ENCODE peak calls at places on chromosomes 7 and 10, in five cellular contexts. V is left ventricle myocardium inferior, A is lung, E is adipocyte, G is MM.1S. H is an unnamed sample. For H3K36me3, the result is how much of the 10 kb centered on the place peaks cover.

GRCh38 chr10:86027346-86027745 is 339.2 kb downstream of the GRID1 start:
- DNase-seq in V (no peak), A (no peak), E (no peak), G (no peak), H (no peak)

GRCh38 chr10:27256790-27257189 is 16.2 kb upstream of the ACBD5 start:
- DNase-seq in V (no peak), A (no peak), E (no peak), G (no peak), H (peak)

GRCh38 chr10:52020702-52021101 is 293.4 kb upstream of the DKK1 start:
- DNase-seq in V (no peak), A (no peak), E (no peak), G (no peak), H (no peak)

GRCh38 chr10:117322258-117322657 is 53.0 kb downstream of the PDZD8 start:
- DNase-seq in V (no peak), A (no peak), E (no peak), G (no peak), H (no peak)

GRCh38 chr10:88241501-88241900 is 341.6 kb downstream of the RNLS start:
- DNase-seq in V (no peak), A (no peak), E (no peak), G (no peak), H (no peak)

GRCh38 chr10:89224697-89225443 is 17.8 kb upstream of the CH25H start:
- DNase-seq in V (peak), A (no peak), E (no peak), G (no peak), H (no peak)

GRCh38 chr10:22630229-22631174 is 83.9 kb downstream of the PIP4K2A start:
- DNase-seq in V (no peak), A (no peak), E (peak), G (peak), H (no peak)

GRCh38 chr7:155676052-155676451 is 31.6 kb downstream of the RBM33 start:
- DNase-seq in V (no peak), A (no peak), E (no peak), G (no peak), H (no peak)

GRCh38 chr10:3948843-3949242 is 163.8 kb upstream of the KLF6 start:
- DNase-seq in V (no peak), A (no peak), E (no peak), G (no peak), H (no peak)

GRCh38 chr10:71423268-71423667 is 26.5 kb downstream of the CDH23 start:
- DNase-seq in V (no peak), A (no peak), E (no peak), G (no peak), H (no peak)

GRCh38 chr10:4812952-4813351 is 13.1 kb upstream of the AKR1E2 start:
- DNase-seq in V (no peak), A (no peak), E (peak), G (no peak), H (no peak)

GRCh38 chr7:136067277-136067676 is 90.1 kb upstream of the MTPN start:
- DNase-seq in V (no peak), A (no peak), E (no peak), G (no peak), H (no peak)

GRCh38 chr10:60234531-60234930 is 155.1 kb downstream of the ANK3 start:
- DNase-seq in V (no peak), A (no peak), E (no peak), G (no peak), H (no peak)

GRCh38 chr10:43137701-43137970 is 609 bp upstream of the CSGALNACT2 start:
- DNase-seq in V (peak), A (peak), E (peak), G (peak), H (peak)

GRCh38 chr10:116398224-116398623 is 29.4 kb upstream of the PNLIPRP3 start:
- DNase-seq in V (no peak), A (no peak), E (no peak), G (no peak), H (peak)

GRCh38 chr10:4639960-4640359 is 186.0 kb upstream of the AKR1E2 start:
- DNase-seq in V (no peak), A (no peak), E (no peak), G (no peak), H (no peak)

GRCh38 chr10:76916536-76916935 is 721.1 kb downstream of the KCNMA1 start:
- DNase-seq in V (no peak), A (no peak), E (no peak), G (no peak), H (no peak)

GRCh38 chr10:69506487-69506833 is 55.2 kb downstream of the TSPAN15 start:
- DNase-seq in V (no peak), A (no peak), E (no peak), G (no peak), H (peak)

DNA sequence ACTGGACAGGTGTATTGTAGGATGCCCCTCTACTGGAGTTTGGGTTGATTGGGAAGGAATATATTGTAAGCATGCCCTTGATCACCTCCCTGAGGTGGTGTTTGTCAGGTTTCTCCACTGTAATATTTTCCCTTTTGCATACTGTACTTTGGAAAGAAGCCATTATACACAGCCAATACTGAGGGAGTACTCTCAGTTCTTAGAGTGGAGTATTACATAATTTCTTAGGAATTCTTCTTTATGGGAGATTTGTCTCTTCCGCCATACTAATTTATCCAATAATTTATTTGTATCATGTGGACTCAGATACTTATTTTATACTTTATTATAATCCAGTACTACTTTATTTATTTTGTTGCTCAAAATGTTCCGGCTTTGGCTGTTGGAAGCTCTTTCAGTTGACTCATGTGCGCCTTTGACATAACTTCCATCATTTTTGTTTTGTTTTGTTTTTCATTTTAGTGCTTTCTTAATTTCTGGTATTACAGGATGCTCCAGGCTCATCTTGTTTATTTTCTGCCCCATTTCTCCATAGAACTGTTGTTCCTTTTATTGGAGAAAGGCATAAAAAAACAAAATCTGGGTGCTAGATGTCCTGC is 29.7 kb downstream of the MKLN1 start:
- DNase-seq in V (no peak), A (no peak), E (no peak), G (no peak), H (no peak)
- H3K4me3 ChIP-seq in V (no peak), A (no peak), E (no peak), G (no peak), H (no peak)

GRCh38 chr7:2657920-2658671 is 26.3 kb downstream of the TTYH3 start:
- DNase-seq in V (no peak), A (no peak), E (no peak), G (no peak), H (no peak)
- H3K36me3 ChIP-seq in V (under half), A (under half), E (under half), G (under half), H (under half)

GRCh38 chr7:44767134-44767911 is 18.7 kb downstream of the ZMIZ2 start:
- DNase-seq in V (no peak), A (no peak), E (no peak), G (no peak), H (peak)

GRCh38 chr7:44768663-44769361 is 20.2 kb downstream of the ZMIZ2 start:
- DNase-seq in V (no peak), A (no peak), E (no peak), G (no peak), H (no peak)

GRCh38 chr7:44766416-44766801 is 17.8 kb downstream of the ZMIZ2 start:
- DNase-seq in V (no peak), A (no peak), E (no peak), G (no peak), H (no peak)

GRCh38 chr7:44769381-44770209 is 20.9 kb downstream of the ZMIZ2 start:
- DNase-seq in V (no peak), A (no peak), E (peak), G (peak), H (peak)

GRCh38 chr7:44767912-44768662 is 19.4 kb downstream of the ZMIZ2 start:
- DNase-seq in V (peak), A (no peak), E (peak), G (peak), H (peak)
- H3K4me3 ChIP-seq in V (peak), A (no peak), E (no peak), G (no peak), H (no peak)

DNA sequence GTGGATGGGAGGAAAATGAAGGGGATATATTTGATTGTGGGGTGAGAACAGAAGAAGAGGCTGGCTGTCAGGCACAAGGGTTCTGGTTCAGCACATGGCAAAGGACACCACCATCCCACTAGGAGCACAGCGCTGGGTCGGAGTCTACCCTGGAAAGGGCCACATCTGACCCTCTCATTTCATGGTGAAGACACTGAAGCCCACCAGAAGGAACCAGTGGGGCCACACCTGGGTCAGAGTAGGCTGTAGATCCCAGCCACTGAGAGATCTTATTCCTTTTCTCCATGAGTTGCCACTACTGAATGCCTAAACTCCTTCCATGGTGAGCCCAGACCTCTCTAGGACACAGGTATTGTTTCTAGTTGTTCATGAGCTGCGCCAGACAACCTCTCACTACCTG is 25.8 kb downstream of the SFTPD start:
- DNase-seq in V (no peak), A (peak), E (no peak), G (no peak), H (no peak)
- H3K36me3 ChIP-seq in V (under half), A (under half), E (under half), G (under half), H (under half)

DNA sequence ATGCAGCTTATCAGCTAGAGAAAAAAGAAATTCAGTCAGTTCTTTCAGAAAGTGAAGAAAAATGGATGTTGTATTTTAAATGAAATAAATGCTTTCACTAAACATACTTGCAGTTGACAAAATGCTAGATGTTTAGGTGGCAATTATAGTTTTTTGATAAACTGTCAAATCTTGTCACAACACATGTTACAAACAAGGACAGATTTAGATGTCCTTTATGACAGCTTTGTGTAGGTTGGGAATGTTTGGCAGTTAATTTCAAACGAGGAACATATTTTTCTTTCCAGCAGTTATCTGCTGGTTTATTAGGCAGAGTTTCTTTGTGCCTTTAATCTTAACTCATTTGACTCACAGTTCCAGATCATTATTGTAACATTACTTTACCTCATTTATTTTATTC is 3.1 kb upstream of the PRPS1L1 start:
- DNase-seq in V (no peak), A (no peak), E (no peak), G (no peak), H (no peak)
- H3K4me3 ChIP-seq in V (no peak), A (no peak), E (no peak), G (no peak), H (no peak)

H was measured in H7.